ENCODE peak calls at places on chromosomes 4 and X, in ten cellular contexts. A, F, J, V, Y, N, H, L, I and P are unnamed samples.

GRCh38 chr4:48635310-48635709 is 144.8 kb downstream of the FRYL start:
- DNase-seq in H (no peak), V (no peak), Y (no peak), L (no peak), F (peak), N (no peak), I (no peak), J (peak), A (peak), P (no peak)

GRCh38 chr4:176540814-176541213 is 221.0 kb downstream of the SPCS3 start:
- DNase-seq in H (no peak), F (no peak), L (no peak), A (no peak), J (no peak), Y (no peak), N (no peak), I (no peak), V (no peak), P (no peak)

GRCh38 chr4:150683775-150684350 is 101.9 kb downstream of the MAB21L2 start:
- DNase-seq in L (no peak), J (no peak), I (no peak), V (no peak), Y (no peak), H (no peak), N (no peak), A (no peak), F (no peak), P (no peak)

GRCh38 chrX:134868766-134869495 is 121.9 kb upstream of the SMIM10 start:
- DNase-seq in I (peak), N (peak), H (no peak), L (no peak), J (no peak), A (peak), Y (no peak), V (no peak), F (no peak), P (peak)

GRCh38 chr4:152090543-152090942 is 329.7 kb upstream of the GATB start:
- DNase-seq in H (no peak), L (no peak), J (peak), A (no peak), I (no peak), V (no peak), F (no peak), N (peak), Y (no peak), P (no peak)

GRCh38 chr4:118849867-118850812 is 14.2 kb upstream of the SEC24D start:
- DNase-seq in I (no peak), H (no peak), J (peak), F (no peak), Y (no peak), N (peak), L (no peak), A (no peak), V (no peak), P (no peak)

GRCh38 chr4:142960867-142961644 is 115.0 kb upstream of the INPP4B start:
- DNase-seq in I (no peak), V (no peak), Y (no peak), N (peak), A (no peak), L (no peak), H (no peak), J (no peak), F (no peak), P (no peak)

GRCh38 chr4:2284934-2285664 is 23.2 kb upstream of the MXD4 start:
- DNase-seq in J (no peak), F (no peak), V (peak), L (no peak), I (peak), Y (no peak), A (no peak), H (peak), N (peak), P (no peak)

GRCh38 chr4:184980261-184980660 is 38.0 kb upstream of the HELT start:
- DNase-seq in J (no peak), I (no peak), V (no peak), L (no peak), N (no peak), F (no peak), H (no peak), A (no peak), Y (no peak), P (no peak)

GRCh38 chr4:1364748-1365147 is 17.7 kb downstream of the UVSSA start:
- DNase-seq in V (peak), N (no peak), L (no peak), A (no peak), J (no peak), H (no peak), Y (no peak), F (no peak), I (no peak), P (no peak)

GRCh38 chr4:112633477-112634235 is 3.1 kb downstream of the ZGRF1 start:
- DNase-seq in L (no peak), V (no peak), A (peak), J (peak), H (no peak), I (no peak), F (no peak), N (peak), Y (no peak), P (no peak)

GRCh38 chr4:14096406-14096965 is 469.0 kb upstream of the BOD1L1 start:
- DNase-seq in Y (no peak), J (no peak), I (peak), N (peak), F (no peak), L (no peak), V (no peak), H (no peak), A (no peak), P (peak)

GRCh38 chrX:19046343-19047215 is 62.7 kb upstream of the PHKA2 start:
- DNase-seq in J (no peak), L (no peak), I (no peak), A (peak), V (no peak), Y (no peak), F (no peak), H (no peak), N (peak), P (no peak)

GRCh38 chr4:137359691-137360315 is 172.5 kb downstream of the PCDH18 start:
- DNase-seq in A (no peak), L (no peak), J (no peak), V (no peak), H (no peak), Y (no peak), N (peak), I (no peak), F (no peak), P (peak)

GRCh38 chrX:132169554-132169953 is 41.7 kb upstream of the FRMD7 start:
- DNase-seq in H (no peak), A (no peak), F (no peak), J (no peak), V (no peak), L (no peak), Y (no peak), N (no peak), I (no peak), P (no peak)

GRCh38 chr4:41413670-41414069 is 124.3 kb upstream of the LIMCH1 start:
- DNase-seq in L (no peak), A (no peak), I (peak), Y (no peak), H (no peak), J (no peak), V (no peak), N (no peak), F (peak), P (no peak)

GRCh38 chr4:94455081-94455480 is 3.3 kb downstream of the PDLIM5 start:
- DNase-seq in Y (peak), A (peak), I (no peak), L (no peak), F (no peak), J (no peak), H (no peak), V (peak), N (peak), P (no peak)

GRCh38 chr4:82268050-82268825 is 105.6 kb downstream of the HNRNPD start:
- DNase-seq in I (peak), N (peak), A (peak), V (peak), L (no peak), H (no peak), J (peak), Y (no peak), F (peak), P (no peak)

GRCh38 chr4:128811571-128812359 is 2.3 kb downstream of the JADE1 start:
- DNase-seq in A (peak), V (peak), F (peak), I (no peak), N (peak), L (peak), H (peak), Y (peak), J (peak), P (no peak)

GRCh38 chr4:121771869-121772268 is 6.9 kb upstream of the SMIM43 start:
- DNase-seq in L (no peak), J (no peak), Y (no peak), N (no peak), A (no peak), V (no peak), F (no peak), I (no peak), H (no peak), P (no peak)

GRCh38 chrX:53287493-53288138 is 6.2 kb upstream of the IQSEC2 start:
- DNase-seq in H (no peak), L (peak), I (no peak), N (peak), A (no peak), V (peak), J (peak), Y (peak), F (no peak), P (no peak)

GRCh38 chr4:94577136-94577535 is 125.4 kb downstream of the PDLIM5 start:
- DNase-seq in A (no peak), I (peak), L (no peak), V (no peak), J (no peak), N (peak), F (peak), Y (no peak), H (no peak), P (no peak)

GRCh38 chrX:134782796-134783195 is 124.5 kb upstream of the PLAC1 start:
- DNase-seq in L (no peak), I (peak), F (no peak), A (peak), J (peak), V (no peak), N (peak), Y (no peak), H (no peak), P (no peak)

GRCh38 chrX:99461223-99461622 is 948.9 kb downstream of the PCDH19 start:
- DNase-seq in J (no peak), L (no peak), H (no peak), F (no peak), I (no peak), N (no peak), A (no peak), V (no peak), Y (no peak), P (no peak)

GRCh38 chr4:67725132-67725531 is 24.2 kb upstream of the UBA6 start:
- DNase-seq in H (no peak), A (no peak), V (no peak), J (no peak), Y (no peak), N (no peak), I (no peak), F (no peak), L (no peak), P (no peak)

GRCh38 chrX:120517936-120518335 is 42.8 kb downstream of the CUL4B start:
- DNase-seq in J (no peak), H (no peak), L (no peak), N (peak), A (no peak), I (peak), F (no peak), V (no peak), Y (no peak), P (peak)

GRCh38 chrX:31117195-31117594 is 45.4 kb upstream of the FTHL17 start:
- DNase-seq in I (no peak), A (no peak), N (no peak), V (no peak), F (no peak), Y (no peak), H (no peak), J (no peak), L (no peak), P (no peak)

GRCh38 chr4:18695733-18696527 is 674.4 kb upstream of the LCORL start:
- DNase-seq in A (no peak), H (no peak), V (no peak), I (no peak), F (peak), Y (no peak), L (no peak), N (no peak), J (no peak), P (no peak)

GRCh38 chr4:147570616-147571015 is 46.6 kb upstream of the TMEM184C start:
- DNase-seq in N (no peak), I (peak), L (no peak), H (no peak), V (no peak), A (no peak), F (no peak), Y (no peak), J (no peak), P (no peak)

GRCh38 chr4:182062458-182062857 is 180.7 kb upstream of the TENM3 start:
- DNase-seq in I (no peak), F (no peak), H (no peak), Y (no peak), L (no peak), N (peak), A (no peak), J (no peak), V (no peak), P (no peak)

GRCh38 chr4:105637409-105638258 is 70.9 kb downstream of the INTS12 start:
- DNase-seq in L (no peak), A (no peak), V (peak), F (no peak), H (peak), J (no peak), I (peak), Y (peak), N (peak), P (no peak)

GRCh38 chr4:174873931-174874330 is 44.2 kb upstream of the ADAM29 start:
- DNase-seq in N (peak), L (no peak), F (peak), A (peak), V (no peak), J (no peak), Y (no peak), I (no peak), H (no peak), P (no peak)

GRCh38 chr4:108850407-108850709 is 87.5 kb upstream of the ETNPPL start:
- DNase-seq in L (no peak), Y (no peak), I (no peak), F (no peak), N (no peak), V (no peak), H (no peak), A (no peak), J (peak), P (no peak)

GRCh38 chr4:3201718-3202702 is 46.9 kb upstream of the MSANTD1 start:
- DNase-seq in H (no peak), Y (no peak), F (no peak), A (no peak), I (peak), J (peak), N (no peak), L (no peak), V (no peak), P (no peak)

DNA sequence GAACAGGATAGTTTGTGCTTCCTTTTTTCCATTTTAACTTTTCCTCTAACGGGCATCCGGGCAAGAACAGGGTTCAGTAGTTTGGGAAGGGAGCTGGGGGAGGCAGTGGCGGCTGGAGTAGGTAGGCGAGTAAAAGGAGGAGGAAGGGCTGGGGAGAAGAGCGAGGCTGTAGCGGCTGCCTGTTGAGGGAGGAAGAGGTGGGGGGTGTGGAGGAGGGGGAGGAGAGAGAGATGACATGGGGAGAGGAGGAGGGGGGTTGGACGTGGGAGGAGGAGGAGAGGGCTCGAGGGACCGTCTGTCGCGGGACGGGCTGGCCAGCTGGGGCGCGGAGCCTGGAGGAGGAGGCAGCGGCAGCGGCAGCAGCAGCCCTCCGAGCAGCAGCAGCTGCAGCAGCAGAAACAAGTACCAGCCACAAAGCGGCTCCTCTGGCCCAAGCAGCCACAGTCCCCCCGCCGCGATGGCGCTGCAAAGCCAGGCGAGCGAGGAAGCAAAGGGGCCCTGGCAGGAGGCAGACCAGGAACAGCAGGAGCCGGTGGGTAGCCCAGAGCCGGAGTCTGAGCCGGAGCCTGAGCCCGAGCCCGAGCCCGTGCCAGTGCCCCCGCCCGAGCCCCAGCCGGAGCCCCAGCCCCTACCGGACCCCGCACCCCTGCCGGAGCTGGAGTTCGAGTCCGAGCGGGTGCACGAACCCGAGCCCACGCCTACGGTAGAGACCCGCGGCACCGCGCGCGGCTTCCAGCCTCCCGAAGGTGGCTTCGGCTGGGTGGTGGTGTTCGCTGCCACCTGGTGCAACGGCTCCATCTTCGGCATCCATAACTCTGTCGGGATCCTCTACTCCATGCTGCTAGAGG is at the start of gene SLC16A2:
- DNase-seq in V (peak), I (peak), N (peak), J (peak), A (peak), H (peak), Y (peak), L (peak), F (peak), P (no peak)
- H3K4me3 ChIP-seq in V (peak), I (peak), N (peak), J (no peak), A (peak), H (peak), Y (no peak), L (peak), F (peak), P (peak)

GRCh38 chr4:113880240-113881028 is 99.0 kb downstream of the ARSJ start:
- DNase-seq in L (no peak), Y (no peak), A (no peak), J (no peak), V (no peak), I (no peak), N (no peak), H (no peak), F (no peak), P (no peak)
- H3K4me3 ChIP-seq in L (no peak), Y (no peak), A (no peak), J (no peak), V (no peak), I (no peak), N (no peak), H (no peak), F (no peak), P (no peak)

GRCh38 chrX:115592997-115593734 is 32.2 kb downstream of the PLS3 start:
- DNase-seq in Y (no peak), H (no peak), A (no peak), V (no peak), N (no peak), F (no peak), I (no peak), J (no peak), L (no peak), P (no peak)

GRCh38 chrX:115595049-115595448 is 34.1 kb downstream of the PLS3 start:
- DNase-seq in H (no peak), A (no peak), V (no peak), J (no peak), N (no peak), F (no peak), I (no peak), Y (no peak), L (no peak), P (no peak)

GRCh38 chrX:115591420-115591819 is 30.4 kb downstream of the PLS3 start:
- DNase-seq in H (no peak), I (no peak), L (no peak), F (no peak), A (no peak), V (no peak), J (no peak), N (no peak), Y (no peak), P (no peak)

GRCh38 chrX:115589419-115589818 is 28.4 kb downstream of the PLS3 start:
- DNase-seq in I (no peak), V (no peak), L (no peak), Y (no peak), H (no peak), F (no peak), N (no peak), J (no peak), A (no peak), P (no peak)

DNA sequence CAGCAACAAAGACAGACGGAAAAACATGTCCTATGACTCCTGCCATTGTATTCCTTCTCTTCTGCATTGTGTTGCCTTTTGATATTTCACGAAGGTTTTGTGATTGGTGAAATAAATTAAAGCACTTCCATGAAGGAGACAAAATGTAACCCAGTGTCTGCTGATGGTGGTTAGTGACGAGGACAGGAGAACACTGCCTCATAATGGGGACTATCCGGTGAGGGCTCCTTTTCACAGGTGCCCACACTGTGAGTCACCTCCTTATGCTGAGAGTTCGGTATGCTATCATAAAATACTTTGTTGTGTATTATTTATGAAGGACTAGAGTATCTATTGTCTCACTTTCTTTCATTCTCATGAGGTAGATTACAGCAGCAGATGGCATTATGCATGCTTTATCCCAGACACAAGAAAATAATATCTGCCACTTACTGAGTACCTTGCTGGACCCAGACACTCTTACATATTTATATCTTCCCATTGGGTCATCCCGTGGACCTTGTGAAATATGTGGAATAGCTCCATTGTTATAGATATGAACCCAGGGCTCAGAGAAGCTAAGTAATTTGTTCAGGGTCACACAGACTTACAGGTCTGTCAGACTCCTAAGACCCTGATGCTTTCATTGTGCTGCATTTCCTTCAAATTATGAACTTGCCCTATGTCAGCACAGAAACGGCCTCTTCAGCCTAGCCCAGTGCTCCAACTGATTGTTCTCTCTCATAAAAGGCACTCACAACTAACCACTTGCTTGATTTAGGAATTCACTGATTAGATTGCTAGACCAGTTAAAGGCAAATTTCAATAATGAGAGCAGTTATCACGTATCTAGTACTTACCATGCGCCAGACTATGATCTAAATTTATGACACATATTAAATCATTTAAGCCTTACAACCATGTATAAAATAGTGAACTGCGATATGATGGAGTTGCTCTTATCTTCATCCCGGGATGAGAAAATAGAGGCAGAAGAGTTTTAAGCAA is 31.2 kb downstream of the PLS3 start:
- DNase-seq in V (no peak), I (no peak), J (no peak), F (no peak), N (no peak), L (no peak), Y (no peak), A (no peak), H (no peak), P (no peak)
- H3K4me3 ChIP-seq in V (no peak), I (no peak), J (no peak), F (no peak), N (peak), L (no peak), Y (no peak), A (no peak), H (no peak), P (no peak)

GRCh38 chrX:47574096-47574553 is 8.1 kb upstream of the TIMP1 start:
- DNase-seq in J (no peak), A (no peak), F (no peak), I (no peak), H (no peak), N (no peak), Y (no peak), L (peak), V (no peak), P (no peak)
- H3K4me3 ChIP-seq in J (no peak), A (no peak), F (no peak), I (no peak), H (peak), N (no peak), Y (no peak), L (peak), V (peak), P (peak)

DNA sequence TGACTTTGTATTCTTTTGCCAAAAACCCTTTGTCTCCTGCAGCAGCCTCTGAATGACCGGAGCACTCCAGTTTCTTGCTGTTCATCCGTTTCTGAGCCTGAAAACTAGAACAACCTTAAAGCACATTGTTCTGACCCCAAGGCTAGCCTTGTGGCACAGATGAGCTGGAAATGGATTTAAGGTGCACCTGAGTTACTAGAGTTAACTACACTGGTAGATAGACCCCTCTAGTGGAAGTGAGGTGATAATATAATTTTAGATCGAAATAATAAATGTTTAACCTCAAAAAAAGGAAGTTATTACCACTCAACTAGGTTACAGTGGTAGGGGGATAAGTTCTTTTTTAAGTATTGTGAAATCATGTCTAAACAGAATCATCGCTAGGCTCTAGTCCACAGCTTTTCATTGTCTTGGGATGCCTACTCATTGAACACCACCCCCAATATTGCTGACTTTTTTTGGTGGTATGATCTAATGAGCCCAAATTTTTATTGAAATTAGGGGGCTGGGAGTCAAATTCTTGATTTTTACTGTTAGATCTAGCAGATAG is 2.7 kb downstream of the PLS3 start:
- DNase-seq in F (no peak), I (no peak), V (no peak), J (no peak), Y (no peak), H (no peak), A (peak), N (peak), L (no peak), P (no peak)
- H3K4me3 ChIP-seq in F (no peak), I (no peak), V (peak), J (no peak), Y (no peak), H (peak), A (peak), N (peak), L (no peak), P (peak)